ENCODE peak calls at places on chromosomes 13 and 19, in eight cellular contexts. D is uterus, Q is pancreas, O is cardiac fibroblast, M is left ventricle myocardium inferior, E is PC-9, J is GM12865, A is foreskin fibroblast. N is an unnamed sample.

GRCh38 chr13:111006508-111007031 is 91.7 kb upstream of the ANKRD10 start:
- DNase-seq in D (peak), Q (peak), O (peak), M (peak), E (no peak), J (no peak), A (peak), N (no peak)

GRCh38 chr13:39144391-39144790 is 106.1 kb downstream of the NHLRC3 start:
- DNase-seq in D (no peak), Q (no peak), O (no peak), M (no peak), E (no peak), J (no peak), A (no peak), N (no peak)

GRCh38 chr13:80010286-80010831 is 330.6 kb downstream of the SPRY2 start:
- DNase-seq in D (no peak), Q (no peak), O (no peak), M (no peak), E (no peak), J (no peak), A (no peak), N (no peak)

GRCh38 chr13:23673354-23673753 is 103.1 kb downstream of the TNFRSF19 start:
- DNase-seq in D (peak), Q (no peak), O (peak), M (no peak), E (no peak), J (no peak), A (peak), N (no peak)

GRCh38 chr19:13781547-13781946 is 7.3 kb downstream of the C19orf53 start:
- DNase-seq in D (peak), Q (no peak), O (peak), M (peak), E (no peak), J (no peak), A (peak), N (no peak)

GRCh38 chr13:113857531-113858195 is 6.2 kb downstream of the GAS6 start:
- DNase-seq in D (no peak), Q (no peak), O (no peak), M (no peak), E (no peak), J (no peak), A (no peak), N (no peak)

GRCh38 chr19:32287086-32287485 is 58.3 kb upstream of the ZNF507 start:
- DNase-seq in D (no peak), Q (no peak), O (peak), M (no peak), E (no peak), J (no peak), A (no peak), N (no peak)

GRCh38 chr19:37505958-37506386 is 767 bp upstream of the ZNF793 start:
- DNase-seq in D (no peak), Q (no peak), O (no peak), M (no peak), E (no peak), J (no peak), A (no peak), N (no peak)

GRCh38 chr19:12866416-12867119 is 14.7 kb downstream of the DNASE2 start:
- DNase-seq in D (no peak), Q (no peak), O (no peak), M (no peak), E (no peak), J (no peak), A (no peak), N (no peak)

GRCh38 chr19:12224676-12225075 is 61.8 kb downstream of the ZNF136 start:
- DNase-seq in D (no peak), Q (no peak), O (no peak), M (no peak), E (no peak), J (no peak), A (no peak), N (no peak)

GRCh38 chr19:58261600-58261967 is 17.2 kb upstream of the ZNF8 start:
- DNase-seq in D (no peak), Q (no peak), O (no peak), M (no peak), E (no peak), J (no peak), A (no peak), N (no peak)

GRCh38 chr13:107329991-107330390 is 762.1 kb upstream of the ARGLU1 start:
- DNase-seq in D (no peak), Q (no peak), O (no peak), M (no peak), E (no peak), J (no peak), A (no peak), N (no peak)

GRCh38 chr13:100454876-100455275 is 133.7 kb downstream of the GGACT start:
- DNase-seq in D (no peak), Q (no peak), O (peak), M (no peak), E (peak), J (no peak), A (peak), N (no peak)

GRCh38 chr13:36766295-36766694 is 52.7 kb upstream of the RFXAP start:
- DNase-seq in D (no peak), Q (no peak), O (peak), M (no peak), E (peak), J (no peak), A (peak), N (no peak)

GRCh38 chr13:100887729-100888151 is 213.1 kb upstream of the TMTC4 start:
- DNase-seq in D (no peak), Q (no peak), O (peak), M (no peak), E (peak), J (no peak), A (peak), N (no peak)

GRCh38 chr13:81582381-81582780 is 1241.5 kb upstream of the SPRY2 start:
- DNase-seq in D (no peak), Q (no peak), O (no peak), M (no peak), E (no peak), J (no peak), A (no peak), N (no peak)

GRCh38 chr19:1860133-1860775 is 3.1 kb downstream of the KLF16 start:
- DNase-seq in D (peak), Q (no peak), O (peak), M (no peak), E (no peak), J (peak), A (peak), N (no peak)

GRCh38 chr13:75752848-75753247 is 116.7 kb downstream of the LMO7 start:
- DNase-seq in D (no peak), Q (no peak), O (no peak), M (no peak), E (no peak), J (no peak), A (no peak), N (no peak)

GRCh38 chr13:44322928-44323327 is 50.7 kb upstream of the SERP2 start:
- DNase-seq in D (no peak), Q (no peak), O (no peak), M (no peak), E (peak), J (no peak), A (no peak), N (peak)

GRCh38 chr19:6720369-6721112 is at the start of gene C3:
- DNase-seq in D (peak), Q (no peak), O (peak), M (peak), E (peak), J (no peak), A (peak), N (no peak)

GRCh38 chr13:99996177-99996705 is 14.7 kb downstream of the ZIC2 start:
- DNase-seq in D (no peak), Q (no peak), O (no peak), M (no peak), E (no peak), J (no peak), A (no peak), N (no peak)

GRCh38 chr19:12675940-12676339 is 5.7 kb downstream of the DHPS start:
- DNase-seq in D (no peak), Q (no peak), O (no peak), M (no peak), E (no peak), J (no peak), A (no peak), N (no peak)

GRCh38 chr13:111968611-111969010 is 98.3 kb upstream of the SOX1 start:
- DNase-seq in D (no peak), Q (no peak), O (no peak), M (no peak), E (no peak), J (no peak), A (no peak), N (no peak)

GRCh38 chr13:61608138-61608537 is 192.5 kb upstream of the PCDH20 start:
- DNase-seq in D (no peak), Q (no peak), O (no peak), M (no peak), E (no peak), J (no peak), A (no peak), N (no peak)

GRCh38 chr13:33351324-33351723 is 65.8 kb upstream of the STARD13 start:
- DNase-seq in D (no peak), Q (no peak), O (peak), M (no peak), E (no peak), J (peak), A (no peak), N (no peak)

GRCh38 chr19:37930416-37930815 is 23.4 kb downstream of the SIPA1L3 start:
- DNase-seq in D (no peak), Q (no peak), O (peak), M (no peak), E (no peak), J (no peak), A (no peak), N (no peak)

GRCh38 chr19:17213334-17213733 is 1.8 kb upstream of the USE1 start:
- DNase-seq in D (no peak), Q (no peak), O (no peak), M (no peak), E (no peak), J (no peak), A (no peak), N (no peak)

GRCh38 chr19:49340069-49340864 is 5.1 kb downstream of the CD37 start:
- DNase-seq in D (peak), Q (peak), O (peak), M (peak), E (no peak), J (peak), A (no peak), N (no peak)

GRCh38 chr19:543912-544608 is at the start of gene GZMM:
- DNase-seq in D (no peak), Q (no peak), O (no peak), M (no peak), E (no peak), J (no peak), A (no peak), N (no peak)

GRCh38 chr13:112938680-112939079 is 30.3 kb upstream of the MCF2L start:
- DNase-seq in D (no peak), Q (no peak), O (no peak), M (no peak), E (no peak), J (no peak), A (no peak), N (no peak)

GRCh38 chr13:50400930-50401553 is 385.8 kb downstream of the KCNRG start:
- DNase-seq in D (no peak), Q (no peak), O (peak), M (no peak), E (no peak), J (no peak), A (peak), N (no peak)

GRCh38 chr19:20367811-20368294 is 197.7 kb downstream of the ZNF737 start:
- DNase-seq in D (no peak), Q (no peak), O (no peak), M (no peak), E (no peak), J (no peak), A (no peak), N (no peak)

GRCh38 chr19:4365341-4365740 is 22.0 kb downstream of the MPND start:
- DNase-seq in D (no peak), Q (no peak), O (no peak), M (no peak), E (no peak), J (no peak), A (no peak), N (no peak)

GRCh38 chr13:81197966-81198365 is 857.0 kb upstream of the SPRY2 start:
- DNase-seq in D (no peak), Q (no peak), O (no peak), M (no peak), E (no peak), J (no peak), A (no peak), N (no peak)

GRCh38 chr19:8361921-8362793 is 1.8 kb upstream of the ANGPTL4 start:
- DNase-seq in D (peak), Q (peak), O (peak), M (peak), E (peak), J (no peak), A (peak), N (peak)

DNA sequence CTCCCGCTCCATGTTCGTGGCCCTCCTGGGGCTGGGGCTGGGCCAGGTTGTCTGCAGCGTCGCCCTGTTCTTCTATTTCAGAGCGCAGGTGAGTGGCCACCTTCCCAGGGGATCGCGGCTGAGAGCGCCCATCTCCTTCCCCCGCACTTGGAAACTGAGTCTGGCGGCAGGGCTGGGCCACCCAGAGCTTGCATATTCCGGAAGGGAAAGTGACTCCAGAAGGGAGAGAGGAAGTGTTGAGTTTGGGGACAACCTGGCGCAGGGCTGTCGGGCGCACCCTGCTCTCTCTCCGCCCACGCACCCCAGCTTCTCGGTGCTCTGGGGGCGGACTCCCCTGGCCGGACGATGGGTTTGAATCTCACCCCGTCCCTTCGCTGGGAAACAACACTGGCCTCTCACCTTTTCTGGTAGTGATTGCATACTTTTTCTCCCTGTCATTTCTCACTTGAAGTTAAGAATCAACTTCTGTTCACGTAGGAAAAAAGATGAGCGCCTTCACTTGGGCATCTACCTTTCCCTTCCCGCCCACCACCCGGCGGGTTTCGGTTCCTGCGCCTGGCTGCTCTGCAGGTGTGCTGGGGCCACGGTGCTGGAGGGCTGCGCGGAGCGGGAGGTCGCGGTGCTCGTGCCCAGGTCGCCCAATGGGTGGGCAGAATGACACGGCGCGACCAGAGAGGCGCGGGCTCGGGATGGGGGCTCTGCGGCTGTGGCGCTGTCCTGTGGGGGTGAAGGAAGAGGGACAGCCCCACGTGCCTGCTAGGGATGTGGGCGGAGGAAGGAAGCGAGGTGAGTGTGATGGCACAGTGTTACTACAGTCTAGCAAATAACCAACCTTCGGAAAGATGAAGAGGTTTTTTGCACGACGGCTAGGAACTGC is 721 bp downstream of the TNFSF11 start:
- DNase-seq in D (no peak), Q (peak), O (no peak), M (no peak), E (no peak), J (peak), A (no peak), N (no peak)
- H3K4me3 ChIP-seq in D (no peak), Q (peak), O (peak), M (peak), E (peak), J (peak), A (no peak), N (no peak)

GRCh38 chr13:22256111-22256639 is 585.3 kb downstream of the FGF9 start:
- DNase-seq in D (no peak), Q (no peak), O (no peak), M (no peak), E (no peak), J (no peak), A (no peak), N (no peak)
- TF ChIP-seq CTCF in D (no peak), Q (no peak), O (no peak), M (peak), E (peak), J (no peak), A (no peak), N (peak)

GRCh38 chr13:35566340-35566739 is 89.9 kb upstream of the MAB21L1 start:
- DNase-seq in D (no peak), Q (no peak), O (peak), M (no peak), E (no peak), J (peak), A (no peak), N (no peak)

DNA sequence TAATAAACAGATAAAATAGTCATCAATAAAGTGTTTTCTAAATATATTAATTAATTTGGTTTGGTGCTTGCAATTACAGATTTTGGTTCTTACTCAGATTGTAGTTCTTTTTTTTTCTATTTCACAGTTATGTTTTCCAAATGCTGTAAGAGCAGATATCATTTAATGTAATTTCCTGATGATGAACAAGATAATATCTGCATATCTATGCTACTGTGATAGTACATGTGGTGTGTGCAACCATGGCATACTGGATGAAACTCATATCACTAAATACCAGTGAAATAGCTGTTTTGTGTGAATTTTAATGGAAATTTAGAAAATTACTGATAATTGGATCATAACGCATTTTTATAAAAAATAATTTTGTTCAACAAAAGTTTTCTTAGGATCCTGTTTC is 88.8 kb upstream of the MAB21L1 start:
- DNase-seq in D (no peak), Q (no peak), O (no peak), M (no peak), E (no peak), J (no peak), A (no peak), N (no peak)
- H3K4me3 ChIP-seq in D (no peak), Q (no peak), O (no peak), M (no peak), E (no peak), J (no peak), A (no peak), N (no peak)

GRCh38 chr19:33812388-33813330 is 16.0 kb downstream of the KCTD15 start:
- DNase-seq in D (no peak), Q (peak), O (no peak), M (no peak), E (no peak), J (no peak), A (no peak), N (no peak)
- TF ChIP-seq CTCF in D (no peak), Q (no peak), O (no peak), M (no peak), E (no peak), J (no peak), A (no peak), N (no peak)

DNA sequence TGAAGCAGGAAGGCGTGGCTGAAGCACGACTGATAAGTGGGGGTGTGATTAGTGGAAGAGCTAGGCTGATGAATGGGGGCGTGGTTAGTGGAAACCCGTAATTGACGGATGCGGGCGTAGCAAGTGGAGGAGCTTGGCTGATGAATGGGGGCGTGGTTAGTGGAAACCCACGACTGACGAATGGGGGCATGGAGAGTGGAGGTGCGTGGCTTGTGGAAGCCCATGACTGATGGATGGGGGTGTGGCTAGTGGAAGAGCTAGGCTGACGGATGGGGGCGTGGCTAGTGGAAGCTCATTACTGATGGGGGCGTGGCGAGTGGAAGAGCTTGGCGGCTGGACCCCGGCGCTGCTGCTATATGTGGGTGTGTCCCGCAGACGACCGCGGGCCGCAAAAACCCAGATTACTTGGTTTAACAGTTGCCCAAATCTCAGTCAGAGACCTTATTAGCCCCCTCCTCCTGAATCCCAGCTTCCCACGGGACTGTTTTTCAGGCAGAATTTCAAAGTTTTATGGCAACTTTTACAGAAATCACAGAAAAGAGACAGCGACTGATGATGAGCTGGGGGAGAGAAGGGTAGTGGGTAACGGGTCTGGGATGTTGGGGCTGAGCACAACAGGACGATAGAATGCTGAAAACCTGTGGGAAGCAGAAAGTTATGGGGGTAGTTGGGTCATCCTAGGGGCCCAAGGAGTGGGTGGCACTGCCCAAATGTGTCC is 9.0 kb upstream of the MEIS3 start:
- DNase-seq in D (peak), Q (peak), O (peak), M (peak), E (peak), J (peak), A (peak), N (peak)
- H3K4me3 ChIP-seq in D (peak), Q (no peak), O (peak), M (peak), E (peak), J (no peak), A (peak), N (no peak)

GRCh38 chr19:44642375-44642774 is 1.3 kb upstream of the PVR start:
- DNase-seq in D (no peak), Q (no peak), O (no peak), M (no peak), E (no peak), J (no peak), A (no peak), N (no peak)
- TF ChIP-seq CTCF in D (no peak), Q (no peak), O (no peak), M (no peak), E (no peak), J (no peak), A (no peak), N (no peak)

GRCh38 chr19:39555883-39556282 is 15.9 kb upstream of the EID2 start:
- DNase-seq in D (no peak), Q (no peak), O (no peak), M (no peak), E (no peak), J (peak), A (no peak), N (no peak)

GRCh38 chr19:39563408-39563807 is 23.4 kb upstream of the EID2 start:
- DNase-seq in D (no peak), Q (no peak), O (no peak), M (no peak), E (peak), J (no peak), A (peak), N (no peak)

GRCh38 chr19:39554701-39555311 is 14.8 kb upstream of the EID2 start:
- DNase-seq in D (no peak), Q (no peak), O (no peak), M (no peak), E (no peak), J (no peak), A (no peak), N (no peak)

GRCh38 chr19:39557791-39558622 is 18.0 kb upstream of the EID2 start:
- DNase-seq in D (no peak), Q (no peak), O (no peak), M (no peak), E (peak), J (peak), A (no peak), N (peak)

GRCh38 chr19:39558623-39559117 is 18.7 kb upstream of the EID2 start:
- DNase-seq in D (no peak), Q (no peak), O (no peak), M (no peak), E (no peak), J (peak), A (no peak), N (no peak)
- H3K4me3 ChIP-seq in D (no peak), Q (no peak), O (no peak), M (no peak), E (no peak), J (peak), A (no peak), N (no peak)

GRCh38 chr19:42126565-42126964 is 5.7 kb downstream of the POU2F2 start:
- DNase-seq in D (no peak), Q (no peak), O (no peak), M (no peak), E (no peak), J (peak), A (no peak), N (no peak)
- TF ChIP-seq CTCF in D (no peak), Q (no peak), O (no peak), M (no peak), E (no peak), J (no peak), A (no peak), N (no peak)